ENCODE peak calls at places on chromosome 4, in seven cellular contexts. H is sciatic nerve, J is AG04450, T is NB4, S is SK-N-DZ, W is cardiac septum, O is GM19239. X is an unnamed sample.

GRCh38 chr4:65968873-65969272 is 298.6 kb upstream of the EPHA5 start:
- DNase-seq in W (no peak), H (no peak), J (no peak), T (no peak), S (no peak), O (no peak), X (no peak)

GRCh38 chr4:151979835-151980234 is 219.0 kb upstream of the GATB start:
- DNase-seq in J (no peak), O (no peak), T (no peak), W (no peak), H (no peak), S (no peak), X (no peak)

GRCh38 chr4:176209535-176209934 is 14.2 kb upstream of the SPATA4 start:
- DNase-seq in J (no peak), H (no peak), O (no peak), W (no peak), T (no peak), S (no peak), X (no peak)

GRCh38 chr4:183987529-183987946 is 82.4 kb downstream of the STOX2 start:
- DNase-seq in J (peak), H (peak), W (peak), S (peak), T (peak), O (no peak), X (peak)

GRCh38 chr4:61837395-61837794 is 637.3 kb downstream of the ADGRL3 start:
- DNase-seq in T (no peak), W (no peak), S (no peak), J (no peak), H (no peak), O (no peak), X (no peak)

GRCh38 chr4:77636902-77637301 is 31.3 kb downstream of the CXCL13 start:
- DNase-seq in J (peak), S (no peak), T (peak), W (no peak), H (no peak), O (no peak), X (peak)

GRCh38 chr4:124710253-124710849 is 2.2 kb downstream of the ANKRD50 start:
- DNase-seq in T (peak), J (no peak), W (no peak), O (no peak), S (peak), H (no peak), X (no peak)

GRCh38 chr4:155906554-155907247 is 3.2 kb downstream of the TDO2 start:
- DNase-seq in T (no peak), W (no peak), J (peak), O (no peak), H (peak), S (no peak), X (peak)

GRCh38 chr4:143667461-143667860 is 33.0 kb downstream of the FREM3 start:
- DNase-seq in T (no peak), J (no peak), O (no peak), W (no peak), H (peak), S (no peak), X (peak)

GRCh38 chr4:94126669-94127068 is 81.0 kb upstream of the SMARCAD1 start:
- DNase-seq in O (no peak), J (no peak), S (peak), H (no peak), T (peak), W (no peak), X (no peak)

GRCh38 chr4:5683566-5683965 is 24.8 kb downstream of the EVC2 start:
- DNase-seq in T (no peak), W (peak), H (no peak), S (no peak), J (no peak), O (no peak), X (no peak)